ENCODE peak calls at places on chromosomes 6 and 20, in five cellular contexts. Y is lower lobe of right lung, F is tibial artery, X is H1, R is GM23248. A is an unnamed sample.
A peak's percentile ranks its signal among the peaks of the same experiment; 100 is the strongest.

GRCh38 chr6:98973571-98973970 is 25.8 kb upstream of the FBXL4 start:
- DNase-seq in Y (no peak), F (no peak), X (no peak), R (no peak), A (no peak)

GRCh38 chr6:10184408-10185187 is 230.3 kb downstream of the TFAP2A start:
- DNase-seq in Y (no peak), F (no peak), X (no peak), R (no peak), A (no peak)

GRCh38 chr6:7243188-7243942 is 69.6 kb downstream of the SSR1 start:
- DNase-seq in Y (peak; percentile 3), F (no peak), X (peak; percentile 57), R (peak; percentile 72), A (no peak)

GRCh38 chr20:4962257-4962855 is 39.0 kb downstream of the SLC23A2 start:
- DNase-seq in Y (no peak), F (no peak), X (no peak), R (no peak), A (no peak)

GRCh38 chr6:107641500-107641931 is 151.6 kb downstream of the SOBP start:
- DNase-seq in Y (peak; percentile 72), F (no peak), X (no peak), R (no peak), A (no peak)

GRCh38 chr6:31214516-31214915 is 44.0 kb upstream of the POU5F1 start:
- DNase-seq in Y (no peak), F (no peak), X (no peak), R (no peak), A (no peak)

GRCh38 chr20:7348253-7348652 is 580.8 kb downstream of the BMP2 start:
- DNase-seq in Y (no peak), F (no peak), X (no peak), R (peak; percentile 15), A (no peak)

GRCh38 chr6:104473021-104473429 is 386.7 kb downstream of the HACE1 start:
- DNase-seq in Y (no peak), F (no peak), X (peak; percentile 49), R (no peak), A (no peak)

GRCh38 chr6:85600713-85601313 is 7.2 kb upstream of the SNX14 start:
- DNase-seq in Y (no peak), F (no peak), X (no peak), R (no peak), A (no peak)

GRCh38 chr6:111759836-111760785 is 113.1 kb downstream of the FYN start:
- DNase-seq in Y (no peak), F (no peak), X (no peak), R (peak; percentile 88), A (no peak)

GRCh38 chr20:35467339-35468224 is 12.2 kb downstream of the CEP250 start:
- DNase-seq in Y (no peak), F (no peak), X (no peak), R (no peak), A (no peak)

GRCh38 chr20:4202441-4202840 is 187.1 kb upstream of the RNF24 start:
- DNase-seq in Y (no peak), F (no peak), X (no peak), R (no peak), A (no peak)

DNA sequence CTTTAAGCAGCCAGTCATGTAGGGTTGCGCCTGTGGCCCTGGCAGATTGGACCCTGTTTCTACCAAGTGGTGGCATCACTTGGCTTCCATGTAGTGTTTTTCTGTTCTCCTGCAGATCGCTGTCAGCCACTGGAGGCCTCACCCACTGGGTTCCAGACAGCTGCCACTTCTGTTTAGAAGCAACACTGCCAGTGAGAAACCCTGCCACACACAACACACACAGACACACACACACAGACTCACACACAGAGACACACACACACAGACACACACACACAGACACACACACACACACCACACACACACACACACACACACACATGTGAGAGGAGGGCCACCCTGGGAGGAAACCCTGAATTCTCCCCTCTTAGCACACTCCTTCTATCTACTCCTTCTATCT is 51.8 kb downstream of the UTRN start:
- DNase-seq in Y (no peak), F (no peak), X (peak; percentile 40), R (no peak), A (no peak)
- H3K4me1 ChIP-seq in Y (peaks cover 78% of the 10 kb centered on the region), F (peaks cover 6% of the 10 kb centered on the region), X (peaks cover 7% of the 10 kb centered on the region), R (peaks cover 29% of the 10 kb centered on the region), A (peaks cover 92% of the 10 kb centered on the region)

GRCh38 chr20:53931597-53931996 is 138.8 kb downstream of the BCAS1 start:
- DNase-seq in Y (no peak), F (no peak), X (no peak), R (no peak), A (no peak)

GRCh38 chr20:53927990-53928389 is 142.4 kb downstream of the BCAS1 start:
- DNase-seq in Y (no peak), F (no peak), X (no peak), R (no peak), A (no peak)

GRCh38 chr20:53930651-53931504 is 139.5 kb downstream of the BCAS1 start:
- DNase-seq in Y (no peak), F (no peak), X (no peak), R (peak; percentile 51), A (no peak)

GRCh38 chr20:53929974-53930650 is 140.3 kb downstream of the BCAS1 start:
- DNase-seq in Y (no peak), F (no peak), X (no peak), R (no peak), A (no peak)

GRCh38 chr20:53929399-53929798 is 141.0 kb downstream of the BCAS1 start:
- DNase-seq in Y (no peak), F (no peak), X (no peak), R (no peak), A (no peak)
- H3K4me1 ChIP-seq in Y (peaks cover 23% of the 10 kb centered on the region), F (no peaks in the 10 kb centered on the region), X (peaks cover 3% of the 10 kb centered on the region), R (peaks cover 28% of the 10 kb centered on the region), A (peaks cover 11% of the 10 kb centered on the region)

GRCh38 chr6:41453232-41453631 is 92.9 kb upstream of the FOXP4 start:
- DNase-seq in Y (no peak), F (no peak), X (no peak), R (no peak), A (no peak)

GRCh38 chr6:41457303-41457670 is 88.9 kb upstream of the FOXP4 start:
- DNase-seq in Y (no peak), F (no peak), X (no peak), R (no peak), A (no peak)

GRCh38 chr6:41454189-41454789 is 91.9 kb upstream of the FOXP4 start:
- DNase-seq in Y (no peak), F (no peak), X (no peak), R (no peak), A (no peak)

GRCh38 chr6:41455410-41455809 is 90.8 kb upstream of the FOXP4 start:
- DNase-seq in Y (no peak), F (no peak), X (no peak), R (no peak), A (no peak)

GRCh38 chr6:41455818-41456217 is 90.4 kb upstream of the FOXP4 start:
- DNase-seq in Y (no peak), F (no peak), X (no peak), R (no peak), A (no peak)
- H3K4me1 ChIP-seq in Y (peaks cover 12% of the 10 kb centered on the region), F (no peaks in the 10 kb centered on the region), X (peaks cover 7% of the 10 kb centered on the region), R (no peaks in the 10 kb centered on the region), A (no peaks in the 10 kb centered on the region)

GRCh38 chr6:117677553-117678131 is 2.4 kb downstream of the NUS1 start:
- DNase-seq in Y (no peak), F (no peak), X (no peak), R (peak; percentile 76), A (no peak)
- H3K4me1 ChIP-seq in Y (peaks cover 70% of the 10 kb centered on the region), F (no peaks in the 10 kb centered on the region), X (no peaks in the 10 kb centered on the region), R (peaks cover 20% of the 10 kb centered on the region), A (peaks cover 27% of the 10 kb centered on the region)

GRCh38 chr20:51100617-51101016 is 77.7 kb upstream of the KCNG1 start:
- DNase-seq in Y (no peak), F (no peak), X (no peak), R (no peak), A (no peak)
- H3K4me1 ChIP-seq in Y (no peaks in the 10 kb centered on the region), F (no peaks in the 10 kb centered on the region), X (no peaks in the 10 kb centered on the region), R (no peaks in the 10 kb centered on the region), A (no peaks in the 10 kb centered on the region)

GRCh38 chr6:56842602-56843475 is 112.1 kb upstream of the BEND6 start:
- DNase-seq in Y (peak; percentile 60), F (peak; percentile 69), X (peak; percentile 77), R (peak; percentile 76), A (no peak)
- H3K4me1 ChIP-seq in Y (peaks cover 7% of the 10 kb centered on the region), F (no peaks in the 10 kb centered on the region), X (no peaks in the 10 kb centered on the region), R (peaks cover 38% of the 10 kb centered on the region), A (peaks cover 43% of the 10 kb centered on the region)

DNA sequence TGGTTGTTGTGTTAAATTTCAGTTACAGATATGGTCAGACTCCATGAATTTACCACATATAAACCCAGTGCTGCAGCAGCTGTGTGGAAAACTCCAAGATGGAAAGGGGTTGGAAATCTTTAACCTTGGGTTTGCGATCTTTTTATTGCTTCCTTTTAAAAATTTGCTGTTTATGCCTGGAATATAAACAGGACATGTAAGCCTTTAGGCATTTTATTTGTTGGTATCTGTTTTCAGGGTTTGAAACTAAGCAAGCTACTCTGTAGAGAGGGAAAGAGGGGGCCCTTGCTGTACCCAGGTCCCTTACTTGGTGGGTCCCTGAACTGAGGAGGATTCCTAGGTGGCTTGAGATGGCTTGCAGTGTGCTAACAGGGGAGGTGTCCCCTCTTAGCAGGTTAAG is 800 bp downstream of the PKIG start:
- DNase-seq in Y (no peak), F (no peak), X (no peak), R (peak; percentile 33), A (no peak)
- H3K4me1 ChIP-seq in Y (peaks cover 57% of the 10 kb centered on the region), F (no peaks in the 10 kb centered on the region), X (peaks cover 17% of the 10 kb centered on the region), R (peaks cover 26% of the 10 kb centered on the region), A (peaks cover 48% of the 10 kb centered on the region)

DNA sequence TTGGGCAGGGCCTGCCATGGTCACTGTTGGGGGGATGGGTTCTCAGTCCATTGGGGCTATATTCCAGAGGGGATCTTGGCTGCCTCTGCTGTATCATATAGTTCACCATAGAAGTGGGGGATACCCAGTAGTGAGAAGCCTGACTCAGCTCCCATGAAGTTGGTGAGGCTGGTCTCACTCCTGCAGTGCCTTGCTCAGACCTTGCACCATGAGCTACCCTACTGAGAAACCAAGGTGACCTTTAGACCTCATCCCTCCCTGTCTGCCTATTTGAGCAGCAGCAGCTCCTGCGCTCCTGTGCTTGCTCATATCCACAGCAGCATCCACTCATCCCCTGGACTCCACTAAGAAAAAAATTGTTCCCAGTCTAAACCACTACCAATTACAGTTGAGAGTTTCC is 56.0 kb upstream of the HEY2 start:
- DNase-seq in Y (no peak), F (no peak), X (no peak), R (no peak), A (no peak)
- H3K4me1 ChIP-seq in Y (no peaks in the 10 kb centered on the region), F (no peaks in the 10 kb centered on the region), X (no peaks in the 10 kb centered on the region), R (no peaks in the 10 kb centered on the region), A (no peaks in the 10 kb centered on the region)